ENCODE peak calls at places on chromosomes 3 and 15, in five cellular contexts. Y is body of pancreas, J is brain microvascular endothelial cell, M is breast epithelium, N is sigmoid colon. R is an unnamed sample.

GRCh38 chr3:132326251-132326650 is 9.0 kb downstream of the ACP3 start:
- DNase-seq in Y (no peak), J (no peak), M (no peak), N (no peak), R (no peak)

GRCh38 chr3:109985942-109986555 is 648.7 kb upstream of the DPPA4 start:
- DNase-seq in Y (no peak), J (no peak), M (no peak), N (no peak), R (no peak)

GRCh38 chr15:87099916-87100315 is 1020.2 kb downstream of the AGBL1 start:
- DNase-seq in Y (no peak), J (no peak), M (no peak), N (no peak), R (no peak)

GRCh38 chr3:148203263-148204010 is 494.3 kb upstream of the AGTR1 start:
- DNase-seq in Y (no peak), J (peak; percentile 2), M (no peak), N (no peak), R (no peak)

GRCh38 chr3:150372320-150373118 is 35.6 kb upstream of the TSC22D2 start:
- DNase-seq in Y (no peak), J (no peak), M (no peak), N (no peak), R (no peak)

GRCh38 chr3:194930439-194931204 is 244.9 kb downstream of the FAM43A start:
- DNase-seq in Y (peak; percentile 50), J (peak; percentile 58), M (no peak), N (no peak), R (no peak)

GRCh38 chr3:59913645-59914044 is 863.8 kb upstream of the CFAP20DC start:
- DNase-seq in Y (no peak), J (no peak), M (no peak), N (no peak), R (no peak)

GRCh38 chr3:29764603-29765254 is 483.9 kb downstream of the RBMS3 start:
- DNase-seq in Y (peak; percentile 45), J (peak; percentile 88), M (no peak), N (no peak), R (peak; percentile 79)

GRCh38 chr15:97961067-97961954 is 808 bp downstream of the ARRDC4 start:
- DNase-seq in Y (peak; percentile 65), J (no peak), M (peak; percentile 24), N (peak; percentile 89), R (no peak)

GRCh38 chr3:62207197-62207596 is 166.2 kb downstream of the FEZF2 start:
- DNase-seq in Y (no peak), J (no peak), M (no peak), N (no peak), R (no peak)

GRCh38 chr3:47365213-47366153 is 15.3 kb upstream of the PTPN23 start:
- DNase-seq in Y (peak; percentile 21), J (peak; percentile 28), M (no peak), N (peak; percentile 48), R (peak; percentile 31)

GRCh38 chr3:130424837-130425236 is 79.4 kb downstream of the COL6A5 start:
- DNase-seq in Y (no peak), J (no peak), M (no peak), N (no peak), R (no peak)

GRCh38 chr3:193776626-193777025 is 183.6 kb downstream of the OPA1 start:
- DNase-seq in Y (no peak), J (no peak), M (no peak), N (no peak), R (no peak)

GRCh38 chr15:72532991-72533601 is 59.0 kb downstream of the ARIH1 start:
- DNase-seq in Y (no peak), J (no peak), M (no peak), N (no peak), R (no peak)

GRCh38 chr3:123072152-123072551 is 5.3 kb downstream of the PDIA5 start:
- DNase-seq in Y (peak; percentile 33), J (no peak), M (no peak), N (no peak), R (no peak)

GRCh38 chr15:89333011-89333860 is 1.4 kb downstream of the POLG start:
- DNase-seq in Y (no peak), J (no peak), M (no peak), N (peak; percentile 61), R (no peak)

GRCh38 chr3:146889616-146890015 is 284.5 kb upstream of the PLSCR5 start:
- DNase-seq in Y (no peak), J (no peak), M (no peak), N (no peak), R (no peak)

GRCh38 chr3:146895026-146895749 is 290.0 kb upstream of the PLSCR5 start:
- DNase-seq in Y (no peak), J (peak; percentile 79), M (no peak), N (no peak), R (peak; percentile 68)

GRCh38 chr3:146896711-146897110 is 291.6 kb upstream of the PLSCR5 start:
- DNase-seq in Y (no peak), J (peak; percentile 8), M (no peak), N (no peak), R (no peak)

DNA sequence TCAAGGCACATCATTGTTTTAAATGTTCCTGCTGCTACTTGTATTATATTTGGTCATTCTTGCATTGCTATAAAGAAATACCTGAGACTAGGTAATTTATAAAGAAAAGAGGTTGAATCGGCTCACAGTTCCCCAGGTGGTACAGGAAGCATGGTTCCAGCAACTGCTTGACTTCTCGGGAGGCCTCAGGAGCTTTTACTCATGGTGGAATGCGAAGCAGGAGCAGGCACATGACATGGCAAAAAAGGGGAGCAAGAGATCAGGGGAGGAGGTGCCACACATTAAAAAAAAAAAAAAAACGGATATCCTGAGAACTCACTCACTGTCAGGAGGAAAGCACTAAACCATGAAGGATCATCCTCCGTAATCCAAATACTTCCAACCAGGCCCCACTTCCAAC is 286.9 kb upstream of the PLSCR5 start:
- DNase-seq in Y (no peak), J (no peak), M (no peak), N (no peak), R (no peak)
- H3K4me3 ChIP-seq in Y (no peak overlapping the region), J (no peak overlapping the region), M (no peak overlapping the region), N (no peak overlapping the region), R (no peak overlapping the region)

GRCh38 chr3:112776000-112776399 is 70.7 kb downstream of the CD200R1L start:
- DNase-seq in Y (no peak), J (no peak), M (no peak), N (no peak), R (peak; percentile 68)

GRCh38 chr3:112775011-112775742 is 71.5 kb downstream of the CD200R1L start:
- DNase-seq in Y (peak; percentile 25), J (peak; percentile 45), M (no peak), N (no peak), R (peak; percentile 88)

GRCh38 chr3:112774293-112774926 is 72.3 kb downstream of the CD200R1L start:
- DNase-seq in Y (no peak), J (peak; percentile 89), M (no peak), N (no peak), R (peak; percentile 83)

GRCh38 chr3:112770907-112771306 is 75.8 kb downstream of the CD200R1L start:
- DNase-seq in Y (no peak), J (no peak), M (no peak), N (no peak), R (no peak)

DNA sequence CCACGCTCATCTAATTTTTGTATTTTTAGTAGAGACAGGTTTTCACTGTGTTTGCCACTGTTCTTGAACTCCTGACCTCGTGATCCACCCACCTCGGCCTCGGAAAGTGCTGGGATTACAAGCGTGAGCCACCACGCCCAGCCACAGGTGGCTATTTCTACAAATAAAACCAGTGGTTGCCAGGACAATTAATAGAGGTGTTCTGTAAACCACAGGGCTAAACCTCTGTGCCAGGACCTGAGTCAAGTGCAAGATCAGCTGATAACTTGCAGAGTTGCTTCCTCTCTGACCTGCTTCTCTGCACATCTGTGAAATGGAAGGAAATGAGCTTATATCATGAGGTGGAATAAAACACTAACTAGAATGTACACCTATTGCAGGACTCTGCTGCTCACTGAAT is 72.8 kb downstream of the CD200R1L start:
- DNase-seq in Y (no peak), J (no peak), M (peak; percentile 26), N (no peak), R (no peak)
- H3K4me3 ChIP-seq in Y (no peak overlapping the region), J (no peak overlapping the region), M (no peak overlapping the region), N (no peak overlapping the region), R (no peak overlapping the region)

GRCh38 chr3:17740703-17741102 is 1.7 kb downstream of the TBC1D5 start:
- DNase-seq in Y (peak; percentile 28), J (peak; percentile 13), M (no peak), N (no peak), R (no peak)
- H3K4me3 ChIP-seq in Y (no peak overlapping the region), J (peak overlapping the region; percentile 64), M (no peak overlapping the region), N (no peak overlapping the region), R (peak overlapping the region; percentile 73)

DNA sequence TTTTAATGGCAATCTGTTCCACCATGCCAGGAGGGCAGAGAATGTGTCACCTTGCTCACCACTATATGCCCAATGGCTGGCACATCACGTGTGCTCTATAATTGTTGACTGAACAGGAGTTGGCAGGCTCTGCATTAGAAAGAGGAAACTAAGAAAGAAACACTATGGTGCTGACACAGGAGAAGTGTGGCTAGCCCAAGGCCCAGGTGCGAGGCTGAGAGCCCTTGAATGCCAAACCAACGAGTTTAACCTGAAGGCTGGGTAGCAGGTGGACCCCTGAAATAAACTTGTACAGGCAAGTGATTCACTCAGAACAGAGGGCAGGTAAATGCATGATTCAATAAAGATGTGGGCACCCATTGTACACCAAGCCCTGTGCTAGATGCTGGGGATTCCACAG is 2.4 kb downstream of the CHCHD4 start:
- DNase-seq in Y (no peak), J (no peak), M (no peak), N (no peak), R (no peak)
- H3K4me3 ChIP-seq in Y (no peak overlapping the region), J (no peak overlapping the region), M (no peak overlapping the region), N (no peak overlapping the region), R (no peak overlapping the region)

GRCh38 chr3:127819656-127820055 is 2.7 kb downstream of the MGLL start:
- DNase-seq in Y (no peak), J (no peak), M (no peak), N (no peak), R (no peak)

GRCh38 chr3:127819086-127819485 is 3.2 kb downstream of the MGLL start:
- DNase-seq in Y (no peak), J (no peak), M (no peak), N (no peak), R (no peak)

GRCh38 chr3:127820871-127821853 is 1.2 kb downstream of the MGLL start:
- DNase-seq in Y (peak; percentile 21), J (no peak), M (no peak), N (no peak), R (no peak)

GRCh38 chr3:127822166-127822835 is at the start of gene MGLL:
- DNase-seq in Y (no peak), J (peak; percentile 20), M (no peak), N (peak; percentile 79), R (no peak)

GRCh38 chr3:127820221-127820870 is 2.0 kb downstream of the MGLL start:
- DNase-seq in Y (no peak), J (no peak), M (no peak), N (no peak), R (no peak)
- H3K4me3 ChIP-seq in Y (no peak overlapping the region), J (peak overlapping the region; percentile 18), M (peak overlapping the region; percentile 2), N (no peak overlapping the region), R (no peak overlapping the region)